ENCODE peak calls at places on chromosome 17, in six cellular contexts. O is GM12865; X is glutamatergic neuron; S is lower leg skin; A is OCI-M1; C is stimulated activated CD8-positive, alpha-beta memory T cell treated with anti-CD3 and anti-CD28 coated beads, Interleukin-15, amount 100 ng/mL, for 24 hours. R is an unnamed sample.

GRCh38 chr17:43791589-43791988 is 11.4 kb downstream of the CFAP97D1 start:
- DNase-seq in S (no peak), A (peak; percentile 88), O (peak; percentile 19), C (no peak), X (no peak), R (no peak)

GRCh38 chr17:61000911-61001310 is 323.3 kb downstream of the BCAS3 start:
- DNase-seq in A (peak; percentile 41), C (no peak), O (no peak), X (no peak), S (no peak), R (peak; percentile 7)

GRCh38 chr17:6458416-6458950 is 14.2 kb downstream of the PIMREG start:
- DNase-seq in C (no peak), X (no peak), A (no peak), O (no peak), S (no peak), R (no peak)

GRCh38 chr17:31825961-31826691 is 32.9 kb downstream of the COPRS start:
- DNase-seq in A (no peak), C (no peak), X (no peak), S (no peak), O (no peak), R (no peak)

GRCh38 chr17:66915204-66915611 is 49.3 kb upstream of the CACNG4 start:
- DNase-seq in A (no peak), O (peak; percentile 21), X (no peak), S (no peak), C (no peak), R (no peak)

GRCh38 chr17:7042507-7043194 is 1.2 kb downstream of the SLC16A11 start:
- DNase-seq in S (no peak), O (no peak), A (no peak), X (no peak), C (no peak), R (no peak)

GRCh38 chr17:39212200-39212810 is 12.2 kb downstream of the RPL19 start:
- DNase-seq in A (no peak), O (no peak), S (no peak), X (no peak), C (no peak), R (no peak)

GRCh38 chr17:74698069-74698468 is 14.7 kb downstream of the CD300LF start:
- DNase-seq in O (no peak), S (no peak), C (no peak), A (no peak), X (no peak), R (no peak)

GRCh38 chr17:35541434-35541833 is 4.0 kb upstream of the SLFN12L start:
- DNase-seq in S (no peak), C (no peak), A (no peak), O (no peak), X (no peak), R (no peak)

GRCh38 chr17:8069587-8069860 is 18.0 kb downstream of the ALOX12B start:
- DNase-seq in C (no peak), S (no peak), A (no peak), O (no peak), X (no peak), R (no peak)

GRCh38 chr17:82675476-82676245 is 22.8 kb downstream of the RAB40B start:
- DNase-seq in A (no peak), X (no peak), C (no peak), O (no peak), S (no peak), R (no peak)

GRCh38 chr17:57138030-57138911 is 53.2 kb downstream of the AKAP1 start:
- DNase-seq in S (no peak), C (no peak), X (no peak), O (no peak), A (no peak), R (no peak)

GRCh38 chr17:28938552-28938951 is 12.8 kb downstream of the PHF12 start:
- DNase-seq in X (no peak), S (no peak), O (no peak), C (no peak), A (no peak), R (no peak)

GRCh38 chr17:26773189-26774188 is 520.4 kb upstream of the WSB1 start:
- DNase-seq in A (no peak), C (no peak), S (no peak), O (no peak), X (no peak), R (no peak)

GRCh38 chr17:61400058-61400785 is 579 bp downstream of the TBX2 start:
- DNase-seq in X (peak; percentile 58), A (no peak), C (no peak), S (no peak), O (no peak), R (no peak)

GRCh38 chr17:50461550-50462132 is 7.0 kb downstream of the CHAD start:
- DNase-seq in X (no peak), C (no peak), A (no peak), S (no peak), O (no peak), R (no peak)

GRCh38 chr17:81520021-81520894 is 7.7 kb upstream of the ACTG1 start:
- DNase-seq in S (no peak), O (peak; percentile 34), C (no peak), A (no peak), X (peak; percentile 5), R (no peak)

GRCh38 chr17:80569936-80570335 is 25.3 kb downstream of the RPTOR start:
- DNase-seq in A (no peak), S (peak; percentile 80), C (no peak), X (no peak), O (no peak), R (no peak)

GRCh38 chr17:80724723-80725388 is 180.2 kb downstream of the RPTOR start:
- DNase-seq in C (no peak), A (no peak), O (no peak), X (no peak), S (no peak), R (no peak)

GRCh38 chr17:38560503-38561318 is 45.0 kb downstream of the SRCIN1 start:
- DNase-seq in S (no peak), X (no peak), O (no peak), C (no peak), A (peak; percentile 12), R (peak; percentile 29)

GRCh38 chr17:65228734-65229390 is 91.7 kb downstream of the RGS9 start:
- DNase-seq in S (no peak), O (peak; percentile 85), A (peak; percentile 92), X (no peak), C (no peak), R (peak; percentile 96)

GRCh38 chr17:73956169-73956568 is 247.3 kb upstream of the RPL38 start:
- DNase-seq in S (no peak), O (no peak), C (no peak), A (no peak), X (no peak), R (no peak)

GRCh38 chr17:83180996-83181481 is 101.6 kb downstream of the METRNL start:
- DNase-seq in S (peak; percentile 80), C (no peak), X (no peak), A (no peak), O (no peak), R (no peak)

GRCh38 chr17:68602267-68602644 is 1.1 kb upstream of the FAM20A start:
- DNase-seq in O (no peak), A (no peak), S (no peak), C (no peak), X (no peak), R (no peak)

GRCh38 chr17:36705651-36706436 is 104.5 kb downstream of the MRM1 start:
- DNase-seq in C (no peak), A (peak; percentile 78), S (no peak), O (peak; percentile 61), X (peak; percentile 56), R (peak; percentile 68)

GRCh38 chr17:40447148-40447644 is 3.9 kb downstream of the IGFBP4 start:
- DNase-seq in S (no peak), C (no peak), X (no peak), O (no peak), A (no peak), R (no peak)

GRCh38 chr17:40346061-40346767 is 18.3 kb downstream of the GJD3 start:
- DNase-seq in O (no peak), S (no peak), C (no peak), X (no peak), A (no peak), R (no peak)